ENCODE peak calls at places on chromosomes 12 and 14, in eight cellular contexts. Y is HEK293T, T is HCT116, G is occipital lobe, X is NCI-H2171 treated with DMSO at 0.1 percent for 48 hours, Q is ELF-1, P is HuH-7, E is posterior cingulate gyrus. W is an unnamed sample.

GRCh38 chr12:93727911-93728310 is 50.7 kb downstream of the CRADD start:
- DNase-seq in Q (no peak), G (no peak), P (no peak), Y (no peak), T (no peak), X (no peak), E (no peak), W (no peak)

GRCh38 chr14:74299061-74299545 is 3.6 kb downstream of the ABCD4 start:
- DNase-seq in Q (no peak), P (no peak), T (peak), G (no peak), Y (no peak), E (peak), X (no peak), W (peak)

GRCh38 chr14:65421201-65421981 is 8.9 kb downstream of the FUT8 start:
- DNase-seq in G (no peak), Y (no peak), E (no peak), T (no peak), X (no peak), Q (no peak), P (no peak), W (no peak)

GRCh38 chr14:51547260-51547659 is 104.5 kb upstream of the FRMD6 start:
- DNase-seq in Y (peak), X (no peak), P (no peak), Q (no peak), T (peak), E (no peak), G (no peak), W (no peak)

GRCh38 chr12:67394600-67394999 is 125.4 kb downstream of the CAND1 start:
- DNase-seq in E (no peak), P (no peak), Y (peak), T (no peak), X (no peak), Q (no peak), G (no peak), W (peak)

GRCh38 chr14:37246427-37246829 is 48.7 kb downstream of the MIPOL1 start:
- DNase-seq in G (no peak), E (no peak), P (no peak), Y (peak), T (peak), X (peak), Q (peak), W (no peak)

GRCh38 chr14:64855732-64856527 is 23.8 kb downstream of the SPTB start:
- DNase-seq in P (no peak), T (no peak), X (peak), G (no peak), E (no peak), Q (peak), Y (no peak), W (no peak)

GRCh38 chr12:724194-724855 is 28.1 kb upstream of the WNK1 start:
- DNase-seq in P (no peak), Y (no peak), X (peak), E (no peak), G (no peak), T (peak), Q (peak), W (no peak)

GRCh38 chr12:80937391-80938238 is at the start of gene LIN7A:
- DNase-seq in Y (peak), T (no peak), E (peak), Q (peak), X (peak), P (peak), G (peak), W (peak)

GRCh38 chr12:106954462-106955376 is 988 bp upstream of the TMEM263 start:
- DNase-seq in Y (no peak), G (no peak), X (peak), Q (no peak), P (no peak), T (no peak), E (peak), W (peak)

GRCh38 chr14:45211295-45211694 is 41.7 kb downstream of the MIS18BP1 start:
- DNase-seq in P (no peak), Y (no peak), G (no peak), E (no peak), T (no peak), X (no peak), Q (no peak), W (no peak)

GRCh38 chr12:106132175-106133135 is 6.3 kb downstream of the NUAK1 start:
- DNase-seq in Y (no peak), Q (no peak), T (no peak), G (no peak), E (no peak), X (no peak), P (no peak), W (no peak)

GRCh38 chr12:75704664-75705063 is 193.3 kb upstream of the KRR1 start:
- DNase-seq in P (no peak), G (no peak), T (peak), E (no peak), Y (peak), Q (no peak), X (peak), W (no peak)

GRCh38 chr14:31207287-31207745 is 277 bp downstream of the HECTD1 start:
- DNase-seq in E (peak), X (no peak), P (no peak), Q (no peak), G (no peak), T (no peak), Y (no peak), W (no peak)

GRCh38 chr14:54535126-54535525 is 25.4 kb downstream of the CGRRF1 start:
- DNase-seq in E (no peak), G (no peak), T (no peak), Y (no peak), Q (no peak), X (no peak), P (no peak), W (no peak)

GRCh38 chr14:89226789-89227489 is 190.1 kb downstream of the FOXN3 start:
- DNase-seq in Y (no peak), G (no peak), X (no peak), T (no peak), Q (no peak), E (no peak), P (no peak), W (no peak)

GRCh38 chr12:2265461-2266167 is 212.8 kb downstream of the CACNA1C start:
- DNase-seq in G (no peak), T (no peak), X (no peak), E (peak), P (no peak), Q (no peak), Y (no peak), W (no peak)

GRCh38 chr14:68979722-68980552 is 835 bp upstream of the ACTN1 start:
- DNase-seq in Y (peak), E (peak), X (peak), Q (peak), P (no peak), T (no peak), G (peak), W (no peak)

GRCh38 chr14:21352587-21352986 is 31.2 kb downstream of the SUPT16H start:
- DNase-seq in P (no peak), Q (no peak), X (no peak), E (no peak), G (no peak), T (no peak), Y (no peak), W (no peak)

GRCh38 chr14:77102154-77102553 is 4.1 kb downstream of the CIPC start:
- DNase-seq in T (no peak), P (no peak), E (peak), Y (no peak), G (no peak), Q (no peak), X (no peak), W (peak)

GRCh38 chr12:38664661-38665269 is 240.6 kb downstream of the CPNE8 start:
- DNase-seq in P (peak), Q (no peak), X (peak), Y (peak), E (no peak), G (no peak), T (peak), W (no peak)

W was measured in head of caudate nucleus.